ENCODE peak calls at places on chromosome X, in eight cellular contexts. Q is mammary epithelial cell, V is A673, L is neural progenitor cell, R is K562, K is fibroblast of lung, U is PC-3, P is hepatocyte. W is an unnamed sample.

GRCh38 chrX:40406330-40406859 is 174.4 kb upstream of the ATP6AP2 start:
- DNase-seq in L (no peak), U (no peak), P (no peak), R (no peak), Q (no peak), K (no peak), V (no peak), W (no peak)

GRCh38 chrX:128518508-128518907 is 466.3 kb upstream of the ACTRT1 start:
- DNase-seq in V (peak), U (peak), L (peak), R (no peak), Q (peak), K (no peak), P (peak), W (peak)

GRCh38 chrX:49155243-49155899 is 7.2 kb upstream of the MAGIX start:
- DNase-seq in K (peak), L (peak), V (peak), U (peak), R (peak), Q (peak), P (peak), W (peak)

GRCh38 chrX:118128724-118129123 is 12.1 kb upstream of the KLHL13 start:
- DNase-seq in K (no peak), V (no peak), P (no peak), U (no peak), Q (no peak), R (no peak), L (no peak), W (no peak)

GRCh38 chrX:45400380-45400779 is 199.7 kb upstream of the DIPK2B start:
- DNase-seq in L (no peak), V (no peak), U (no peak), Q (no peak), P (no peak), R (no peak), K (peak), W (peak)

GRCh38 chrX:19956923-19957322 is 33.9 kb downstream of the BCLAF3 start:
- DNase-seq in R (no peak), V (no peak), P (no peak), L (no peak), K (no peak), Q (no peak), U (no peak), W (no peak)

GRCh38 chrX:133776072-133776471 is 209.3 kb downstream of the GPC3 start:
- DNase-seq in V (peak), U (peak), P (no peak), L (peak), K (peak), Q (no peak), R (peak), W (peak)

GRCh38 chrX:13198762-13199064 is 121.1 kb downstream of the ATXN3L start:
- DNase-seq in P (no peak), R (no peak), U (no peak), Q (no peak), K (no peak), V (no peak), L (no peak), W (no peak)

GRCh38 chrX:104987063-104987462 is 233.4 kb downstream of the TEX13A start:
- DNase-seq in P (no peak), L (no peak), U (peak), Q (peak), V (no peak), K (peak), R (no peak), W (no peak)

GRCh38 chrX:3788494-3789233 is 75.2 kb upstream of the PRKX start:
- DNase-seq in V (no peak), Q (no peak), K (no peak), P (peak), L (peak), R (no peak), U (no peak), W (peak)

GRCh38 chrX:123924181-123924580 is 37.3 kb upstream of the STAG2 start:
- DNase-seq in P (no peak), R (no peak), Q (no peak), V (no peak), U (no peak), L (no peak), K (no peak), W (peak)

GRCh38 chrX:101230636-101231035 is 11.1 kb downstream of the DRP2 start:
- DNase-seq in U (peak), L (no peak), V (no peak), R (no peak), K (peak), P (no peak), Q (peak), W (no peak)

GRCh38 chrX:39613997-39614679 is 483.6 kb downstream of the BCOR start:
- DNase-seq in L (peak), P (peak), V (no peak), R (no peak), Q (peak), K (no peak), U (no peak), W (peak)

GRCh38 chrX:85303544-85303943 is 59.8 kb downstream of the ZNF711 start:
- DNase-seq in L (no peak), V (no peak), R (no peak), K (no peak), Q (no peak), P (no peak), U (no peak), W (no peak)

GRCh38 chrX:23699636-23700194 is 32.4 kb downstream of the PRDX4 start:
- DNase-seq in P (peak), L (peak), K (peak), R (peak), U (no peak), V (no peak), Q (no peak), W (peak)

GRCh38 chrX:154735695-154736393 is 15.0 kb downstream of the GAB3 start:
- DNase-seq in P (peak), V (no peak), U (peak), R (no peak), L (no peak), Q (peak), K (peak), W (no peak)

GRCh38 chrX:134459683-134460004 is 321 bp upstream of the HPRT1 start:
- DNase-seq in V (no peak), R (no peak), L (no peak), U (no peak), Q (no peak), K (peak), P (no peak), W (no peak)

GRCh38 chrX:123184199-123184857 is at the start of gene GRIA3:
- DNase-seq in R (no peak), U (no peak), K (peak), L (peak), V (no peak), P (no peak), Q (no peak), W (peak)

GRCh38 chrX:155880586-155881157 is 473 bp upstream of the VAMP7 start:
- DNase-seq in R (no peak), L (no peak), P (peak), K (peak), U (no peak), V (no peak), Q (no peak), W (no peak)

GRCh38 chrX:134158821-134159512 is 78.0 kb upstream of the CCDC160 start:
- DNase-seq in U (no peak), Q (no peak), V (no peak), P (no peak), K (no peak), R (no peak), L (no peak), W (no peak)

GRCh38 chrX:130543603-130544002 is 141.8 kb downstream of the RBMX2 start:
- DNase-seq in V (no peak), K (no peak), U (no peak), Q (no peak), L (no peak), P (no peak), R (no peak), W (no peak)

GRCh38 chrX:1248381-1249061 is 20.1 kb upstream of the CSF2RA start:
- DNase-seq in K (no peak), U (no peak), P (peak), R (no peak), Q (no peak), V (peak), L (peak), W (peak)

GRCh38 chrX:148459343-148459742 is 41.1 kb upstream of the AFF2 start:
- DNase-seq in V (no peak), P (no peak), K (no peak), L (no peak), Q (no peak), R (no peak), U (no peak), W (no peak)

GRCh38 chrX:154013614-154014360 is 5.9 kb downstream of the IRAK1 start:
- DNase-seq in K (peak), L (peak), Q (no peak), V (peak), R (peak), P (peak), U (peak), W (peak)

GRCh38 chrX:5100004-5100403 is 1128.7 kb downstream of the NLGN4X start:
- DNase-seq in V (no peak), Q (no peak), K (no peak), U (no peak), P (no peak), R (no peak), L (no peak), W (no peak)

GRCh38 chrX:72304877-72305276 is 837 bp downstream of the CITED1 start:
- DNase-seq in K (no peak), V (no peak), Q (no peak), U (no peak), L (peak), R (no peak), P (no peak), W (peak)
- TF ChIP-seq EZH2 in K (peak), V (no peak), Q (peak), U (no peak), L (no peak), R (no peak), P (peak), W (peak)

GRCh38 chrX:54411732-54412131 is 28.5 kb upstream of the TSR2 start:
- DNase-seq in R (no peak), U (no peak), K (no peak), Q (no peak), V (no peak), L (no peak), P (no peak), W (no peak)

GRCh38 chrX:54407266-54407665 is 32.9 kb upstream of the TSR2 start:
- DNase-seq in K (no peak), V (no peak), P (no peak), U (no peak), L (no peak), Q (no peak), R (no peak), W (no peak)
- TF ChIP-seq EZH2 in K (no peak), V (no peak), P (no peak), U (no peak), L (no peak), Q (no peak), R (no peak), W (no peak)

DNA sequence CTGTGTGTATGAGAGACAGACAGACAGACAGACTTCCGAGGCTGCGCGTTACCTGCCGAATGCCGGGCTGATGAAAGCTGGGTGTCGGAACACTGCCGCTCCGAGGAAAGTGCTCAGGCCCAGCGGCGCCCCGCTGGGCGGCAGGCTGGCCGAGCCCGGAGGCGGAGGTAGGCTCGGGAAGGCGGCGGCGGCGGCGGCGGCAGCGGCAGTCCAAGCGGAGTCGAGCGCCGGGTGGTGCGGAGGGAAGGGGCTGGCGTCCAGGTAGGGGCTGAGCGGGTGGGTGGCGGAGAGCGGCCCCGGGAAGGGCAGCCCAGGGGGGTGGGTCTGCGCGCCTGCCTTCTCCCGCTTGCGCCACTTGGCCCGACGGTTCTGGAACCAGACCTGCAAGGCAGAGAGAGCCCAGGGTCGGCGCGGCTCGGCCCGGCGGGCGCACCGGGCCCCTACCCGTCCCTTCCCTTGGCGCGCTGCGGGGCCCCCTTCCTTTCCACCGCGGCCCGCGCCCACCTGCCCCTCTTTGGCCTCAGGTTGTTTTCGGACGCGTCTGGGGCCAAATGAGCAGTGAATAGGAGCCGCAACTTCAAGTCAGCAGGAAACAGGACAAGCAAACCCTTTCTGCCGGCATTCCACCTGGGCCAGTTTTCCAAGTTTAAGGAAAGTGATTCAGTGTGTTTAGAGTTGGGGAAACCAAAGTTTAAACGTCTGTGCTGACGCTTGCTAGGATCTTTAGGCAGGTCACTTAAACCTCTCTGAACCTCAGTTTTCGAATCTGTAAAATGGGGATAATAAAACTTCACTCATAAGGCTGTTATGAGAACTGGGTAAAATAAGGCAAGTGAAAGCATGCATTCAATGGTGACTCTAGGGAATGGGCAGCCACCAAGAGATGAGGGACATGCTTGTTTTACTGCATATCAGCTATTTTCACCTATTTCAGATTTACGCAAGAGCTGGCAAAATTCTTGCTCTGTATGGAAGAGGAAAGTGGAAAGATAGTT is 8.4 kb downstream of the ARX start:
- DNase-seq in Q (no peak), K (no peak), L (peak), U (no peak), R (no peak), P (no peak), V (no peak), W (peak)
- TF ChIP-seq EZH2 in Q (peak), K (peak), L (peak), U (peak), R (no peak), P (peak), V (no peak), W (peak)

GRCh38 chrX:30309139-30309571 is at the start of gene NR0B1:
- DNase-seq in L (peak), R (no peak), Q (no peak), V (peak), P (peak), K (no peak), U (no peak), W (peak)

GRCh38 chrX:30307466-30307865 is 1.7 kb downstream of the NR0B1 start:
- DNase-seq in V (no peak), L (no peak), K (no peak), U (no peak), R (no peak), Q (no peak), P (no peak), W (no peak)

GRCh38 chrX:30310429-30311206 is 1.4 kb upstream of the NR0B1 start:
- DNase-seq in Q (no peak), V (peak), K (no peak), L (no peak), R (no peak), P (no peak), U (no peak), W (no peak)

GRCh38 chrX:30304866-30305265 is 4.3 kb downstream of the NR0B1 start:
- DNase-seq in P (no peak), Q (no peak), L (no peak), U (peak), V (no peak), K (no peak), R (no peak), W (no peak)

DNA sequence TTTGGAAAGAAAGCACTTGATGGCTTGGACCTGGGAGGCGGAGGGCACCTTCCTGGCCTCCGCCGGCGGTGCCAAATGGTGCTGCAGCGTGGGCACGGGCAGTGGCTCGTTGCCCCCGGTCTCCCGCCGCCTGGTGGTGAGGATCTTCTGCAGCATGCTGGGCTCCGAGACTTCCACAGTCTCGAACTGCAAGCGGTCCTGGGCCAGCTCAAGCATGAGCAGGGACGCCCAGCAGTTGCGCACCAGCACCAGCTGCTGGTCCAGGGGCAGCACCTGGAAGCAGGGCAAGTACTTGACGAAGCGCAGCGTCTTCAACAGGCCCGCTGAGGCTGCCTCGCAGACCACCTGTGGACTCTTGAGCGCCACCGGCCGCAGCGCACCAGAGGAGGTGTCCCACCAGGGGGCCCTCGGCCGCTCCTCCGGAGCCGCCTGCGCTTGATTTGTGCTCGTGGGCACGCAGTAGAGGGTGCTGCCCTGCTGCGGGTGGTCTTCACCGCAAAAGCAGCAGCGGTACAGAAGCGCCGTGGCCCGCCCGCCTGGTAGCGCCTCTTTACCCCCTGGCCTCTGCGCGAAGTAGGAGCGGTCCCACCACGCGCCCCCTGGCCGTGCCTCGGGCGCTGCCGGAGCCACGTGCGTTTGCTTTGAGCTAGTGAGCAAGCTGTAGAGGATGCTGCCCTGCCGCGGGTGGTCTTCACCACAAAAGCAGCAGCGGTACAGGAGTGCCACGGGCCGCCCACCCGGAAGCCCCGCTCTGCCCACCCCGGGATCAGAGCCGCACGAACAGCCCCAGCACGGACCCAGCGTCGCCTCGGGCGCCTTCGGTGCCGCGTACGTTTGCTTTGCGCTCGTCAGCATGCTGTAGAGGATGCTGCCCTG is 689 bp downstream of the NR0B1 start:
- DNase-seq in V (peak), U (no peak), R (no peak), P (peak), K (peak), L (peak), Q (no peak), W (peak)
- TF ChIP-seq EZH2 in V (no peak), U (no peak), R (no peak), P (peak), K (peak), L (no peak), Q (no peak), W (no peak)

GRCh38 chrX:17860179-17860780 is 818 bp downstream of the RAI2 start:
- DNase-seq in P (no peak), V (no peak), K (no peak), U (no peak), Q (no peak), L (peak), R (no peak), W (peak)
- TF ChIP-seq EZH2 in P (peak), V (peak), K (no peak), U (peak), Q (no peak), L (peak), R (no peak), W (no peak)

DNA sequence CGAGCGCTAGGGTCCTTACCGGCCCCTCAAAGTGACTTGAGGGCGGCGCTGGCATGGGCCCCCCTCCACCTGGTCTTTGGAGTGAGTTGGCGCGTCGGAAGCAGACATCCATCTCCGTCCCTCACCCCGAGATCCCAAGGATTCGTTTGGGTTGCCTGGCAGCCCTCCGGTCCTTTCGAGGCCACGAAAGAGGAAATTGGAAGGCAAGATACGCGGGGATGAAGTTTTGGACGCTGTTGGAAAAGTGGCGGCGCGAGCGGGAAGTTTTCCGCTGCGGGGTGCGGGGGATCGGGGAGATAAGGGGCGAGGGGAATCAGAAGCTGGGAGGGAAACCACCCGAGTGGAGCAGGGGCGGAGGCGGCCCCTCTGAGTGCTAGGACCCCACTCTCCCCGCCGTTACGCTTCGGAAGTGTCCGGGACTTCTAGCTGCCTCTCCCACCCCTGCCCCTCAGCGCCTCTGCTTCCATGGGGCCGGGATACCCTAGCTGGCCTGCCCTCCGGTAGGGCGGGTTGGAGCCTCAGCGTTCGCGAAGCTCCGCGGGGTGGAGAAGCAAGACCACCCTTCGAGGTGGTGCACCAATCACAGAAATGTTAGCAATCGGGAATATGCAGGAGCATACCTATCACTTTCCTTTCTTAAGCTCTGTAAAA is 57.8 kb downstream of the FRMPD3 start:
- DNase-seq in R (no peak), Q (no peak), P (no peak), U (no peak), K (no peak), V (no peak), L (no peak), W (peak)
- TF ChIP-seq EZH2 in R (no peak), Q (no peak), P (peak), U (no peak), K (no peak), V (no peak), L (peak), W (peak)

W was measured in GM23338.